ENCODE peak calls at places on chromosomes 6 and 20, in four cellular contexts. G is body of pancreas, J is right lobe of liver, D is IMR-90. K is an unnamed sample.

GRCh38 chr20:11919571-11919970 is 1.9 kb downstream of the BTBD3 start:
- DNase-seq in J (no peak), G (no peak), D (no peak), K (no peak)

GRCh38 chr6:1029196-1029595 is 282.7 kb upstream of the FOXQ1 start:
- DNase-seq in J (no peak), G (no peak), D (no peak), K (no peak)

GRCh38 chr20:34110025-34111013 is 1.7 kb downstream of the EIF2S2 start:
- DNase-seq in J (no peak), D (peak), G (no peak), K (no peak)

GRCh38 chr20:63533388-63533787 is 3.8 kb downstream of the PTK6 start:
- DNase-seq in G (no peak), D (no peak), J (peak), K (peak)

GRCh38 chr6:55969501-55969900 is 94.1 kb upstream of the BMP5 start:
- DNase-seq in J (no peak), D (no peak), G (no peak), K (no peak)

GRCh38 chr20:38609828-38610227 is 8.2 kb downstream of the ARHGAP40 start:
- DNase-seq in J (no peak), G (no peak), D (no peak), K (no peak)

GRCh38 chr6:72042088-72042487 is 155.7 kb downstream of the RIMS1 start:
- DNase-seq in D (no peak), G (no peak), J (no peak), K (no peak)

GRCh38 chr6:129701721-129702455 is 8.1 kb downstream of the ARHGAP18 start:
- DNase-seq in J (no peak), D (peak), G (no peak), K (no peak)

GRCh38 chr6:141925001-141925400 is 207.7 kb upstream of the GJE1 start:
- DNase-seq in J (no peak), G (no peak), D (peak), K (no peak)

GRCh38 chr20:43092689-43093088 is 97.0 kb downstream of the PTPRT start:
- DNase-seq in D (no peak), G (no peak), J (no peak), K (no peak)

GRCh38 chr20:46363874-46364669 is 42.3 kb downstream of the ELMO2 start:
- DNase-seq in J (peak), D (peak), G (peak), K (peak)

GRCh38 chr6:30763618-30764489 is 19.5 kb upstream of the IER3 start:
- DNase-seq in G (peak), D (peak), J (no peak), K (no peak)

GRCh38 chr20:57435498-57436222 is 44.5 kb downstream of the RBM38 start:
- DNase-seq in G (peak), J (peak), D (no peak), K (peak)

GRCh38 chr6:140636237-140636636 is 1261.8 kb upstream of the CITED2 start:
- DNase-seq in G (no peak), J (no peak), D (no peak), K (no peak)

GRCh38 chr6:105786890-105787655 is 299.1 kb upstream of the PRDM1 start:
- DNase-seq in D (no peak), J (no peak), G (no peak), K (no peak)

GRCh38 chr6:142694054-142694453 is 250.9 kb downstream of the HIVEP2 start:
- DNase-seq in J (no peak), G (no peak), D (peak), K (no peak)

GRCh38 chr6:17269840-17270239 is 11.3 kb upstream of the RBM24 start:
- DNase-seq in D (peak), J (no peak), G (no peak), K (no peak)

GRCh38 chr20:57040924-57041323 is 225.5 kb downstream of the BMP7 start:
- DNase-seq in D (peak), G (no peak), J (no peak), K (peak)

GRCh38 chr20:62704341-62704948 is 4.2 kb upstream of the NTSR1 start:
- DNase-seq in J (peak), D (peak), G (peak), K (peak)

GRCh38 chr6:149212892-149213786 is 104.4 kb upstream of the TAB2 start:
- DNase-seq in G (no peak), D (no peak), J (no peak), K (no peak)

GRCh38 chr20:57698867-57699275 is 10.9 kb downstream of the PMEPA1 start:
- DNase-seq in J (no peak), G (no peak), D (no peak), K (no peak)

GRCh38 chr6:139653136-139653535 is 278.7 kb upstream of the CITED2 start:
- DNase-seq in G (no peak), D (no peak), J (no peak), K (no peak)

GRCh38 chr6:94052754-94053153 is 633.4 kb upstream of the EPHA7 start:
- DNase-seq in G (no peak), D (no peak), J (no peak), K (no peak)

GRCh38 chr6:29087213-29087612 is at the start of gene OR2B3:
- DNase-seq in G (no peak), J (no peak), D (no peak), K (no peak)

GRCh38 chr6:165814669-165815068 is 151.6 kb upstream of the PDE10A start:
- DNase-seq in J (no peak), G (no peak), D (no peak), K (no peak)

GRCh38 chr20:63493563-63494020 is 5.3 kb downstream of the EEF1A2 start:
- DNase-seq in G (no peak), J (peak), D (no peak), K (no peak)

GRCh38 chr20:32358883-32359632 is 927 bp downstream of the ASXL1 start:
- DNase-seq in G (peak), J (peak), D (peak), K (peak)

GRCh38 chr20:32359633-32360332 is 1.7 kb downstream of the ASXL1 start:
- DNase-seq in G (no peak), J (no peak), D (peak), K (no peak)

GRCh38 chr20:32358632-32358882 is 426 bp downstream of the ASXL1 start:
- DNase-seq in D (no peak), J (no peak), G (no peak), K (no peak)

GRCh38 chr20:32356935-32357868 is 929 bp upstream of the ASXL1 start:
- DNase-seq in J (peak), D (peak), G (peak), K (peak)

DNA sequence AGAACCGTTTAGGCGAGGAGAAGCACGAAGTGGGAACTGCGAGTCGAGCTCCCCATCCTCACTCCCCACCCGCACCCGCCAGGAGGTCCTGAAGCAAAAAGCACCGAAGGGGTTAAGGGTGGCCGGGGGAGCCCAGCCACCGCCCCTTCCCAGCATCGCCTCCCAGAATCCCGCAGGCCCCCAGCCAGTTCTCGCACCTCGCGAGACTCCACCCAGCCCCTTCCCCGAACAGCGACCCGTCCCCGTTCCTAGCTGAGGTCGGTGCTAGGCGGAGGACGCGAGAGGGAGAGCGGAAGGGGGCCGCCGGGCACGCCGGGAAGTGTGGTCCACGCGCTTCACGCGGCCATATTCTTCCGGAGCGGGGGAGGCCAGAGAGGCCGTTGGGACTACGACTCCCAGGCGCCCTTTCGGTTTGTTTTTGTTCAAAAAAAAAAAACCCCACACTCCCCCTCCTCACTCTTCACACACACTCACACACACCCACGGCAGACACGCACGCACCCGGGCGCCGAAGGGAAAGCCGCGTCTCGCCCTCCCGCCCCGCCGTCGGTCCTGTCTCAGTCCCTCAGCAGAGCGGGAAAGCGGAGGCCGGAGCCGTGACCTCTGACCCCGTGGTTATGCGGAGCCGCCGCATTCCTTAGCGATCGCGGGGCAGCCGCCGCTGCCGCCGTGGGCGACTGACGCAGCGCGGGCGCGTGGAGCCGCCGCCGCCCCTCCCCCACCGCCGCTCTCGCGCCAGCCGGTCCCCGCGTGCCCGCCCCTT is at the start of gene ASXL1:
- DNase-seq in J (peak), G (peak), D (peak), K (peak)
- TF ChIP-seq POLR2A in J (peak), G (peak), D (no peak), K (no peak)

DNA sequence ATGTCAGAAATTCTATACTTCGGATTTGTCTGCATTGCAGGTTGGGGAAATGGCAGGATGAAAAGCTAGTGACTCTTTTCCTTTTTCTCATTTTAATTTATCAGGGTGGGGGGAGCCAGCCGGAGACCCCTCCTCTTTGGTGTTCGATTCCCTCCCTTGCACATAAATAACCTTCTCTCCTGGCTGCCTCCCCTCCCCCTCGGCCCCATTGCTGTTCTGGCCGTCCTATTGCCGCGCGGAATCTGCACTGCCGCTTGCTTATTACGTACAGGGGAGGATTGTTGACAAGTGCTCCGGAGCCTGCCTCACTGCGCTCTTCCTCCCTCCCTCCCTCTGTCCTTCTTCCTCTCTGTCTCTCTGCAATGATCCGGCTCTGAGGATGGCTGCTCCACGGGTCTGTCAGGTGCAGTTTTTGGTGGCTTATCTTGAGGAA is 154.7 kb downstream of the JARID2 start:
- DNase-seq in J (peak), G (peak), D (peak), K (no peak)
- H3K4me3 ChIP-seq in J (peak), G (no peak), D (no peak), K (no peak)

GRCh38 chr6:53751417-53751816 is 43.4 kb upstream of the LRRC1 start:
- DNase-seq in G (no peak), J (no peak), D (no peak), K (no peak)
- TF ChIP-seq CTCF in G (no peak), J (no peak), D (no peak), K (no peak)

DNA sequence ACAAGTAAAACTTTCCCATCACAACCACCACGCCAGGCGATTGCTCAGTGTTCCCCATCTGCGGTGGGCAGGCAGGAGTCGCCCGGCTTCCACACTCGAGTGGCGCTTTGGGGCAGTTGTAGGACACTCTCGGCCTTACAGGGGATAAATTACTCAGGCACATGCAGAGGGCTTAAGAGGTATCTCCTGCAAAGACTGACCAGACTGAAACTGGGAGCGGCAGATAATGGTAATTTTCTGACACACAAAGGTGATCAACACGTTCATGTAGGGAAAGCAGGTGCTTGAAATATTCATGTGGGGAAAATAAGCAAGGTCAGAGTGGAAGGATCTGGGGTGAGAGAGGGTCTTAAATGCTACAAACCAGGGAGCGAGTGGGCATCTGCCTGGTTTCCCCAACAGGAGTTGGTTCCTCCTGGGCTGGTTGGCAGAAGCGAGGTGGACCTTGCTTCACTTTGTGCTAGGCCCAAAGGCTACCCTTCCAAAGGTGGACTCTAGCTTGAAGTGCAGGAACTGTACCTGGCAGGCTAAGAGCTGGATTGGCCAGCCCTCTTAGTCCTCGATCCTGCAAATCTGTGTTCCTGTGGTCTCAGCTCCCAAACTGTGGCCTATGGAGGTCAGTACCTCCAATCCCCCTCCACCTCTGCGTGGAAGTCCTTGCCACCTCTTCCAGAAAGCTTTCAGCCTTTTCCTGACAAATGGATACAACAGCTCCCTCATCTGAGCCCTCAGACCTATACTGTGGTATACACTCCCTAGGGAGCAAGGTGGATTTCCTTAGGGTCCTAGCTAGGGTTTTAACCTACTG is 16.7 kb downstream of the PLAGL2 start:
- DNase-seq in J (no peak), D (no peak), G (no peak), K (no peak)
- TF ChIP-seq POLR2A in J (no peak), D (no peak), G (no peak), K (no peak)

GRCh38 chr6:34143884-34144580 is 1.9 kb downstream of the GRM4 start:
- DNase-seq in J (peak), G (no peak), D (no peak), K (no peak)
- H3K4me3 ChIP-seq in J (no peak), G (no peak), D (no peak), K (no peak)

DNA sequence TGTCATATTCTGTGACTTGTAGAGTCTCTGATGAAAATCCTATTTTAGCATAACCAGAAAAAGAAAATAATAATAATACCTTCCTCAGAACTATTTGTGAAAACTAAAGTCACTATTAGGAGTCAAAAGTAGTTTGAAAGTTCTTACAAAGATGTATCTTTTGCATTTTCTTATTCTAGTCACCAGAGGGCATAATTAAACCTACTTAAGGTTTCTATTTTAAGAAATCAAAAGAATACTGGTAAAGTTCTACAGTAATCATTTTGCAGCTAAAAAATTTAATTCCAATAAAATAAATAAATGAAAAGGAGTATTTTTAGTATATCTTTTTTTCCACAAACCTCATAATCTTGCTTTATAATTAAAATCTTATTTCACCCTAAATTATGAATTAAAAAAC is 28.0 kb upstream of the MCM9 start:
- DNase-seq in G (no peak), D (peak), J (no peak), K (no peak)
- TF ChIP-seq CTCF in G (no peak), D (peak), J (peak), K (no peak)

GRCh38 chr6:128520436-128521301 is at the start of gene PTPRK:
- DNase-seq in G (peak), D (peak), J (peak), K (peak)
- TF ChIP-seq POLR2A in G (peak), D (peak), J (peak), K (peak)

GRCh38 chr6:159170999-159171712 is 2.0 kb downstream of the FNDC1 start:
- DNase-seq in J (no peak), D (peak), G (no peak), K (no peak)

GRCh38 chr6:159168536-159169192 is 536 bp upstream of the FNDC1 start:
- DNase-seq in D (peak), G (no peak), J (peak), K (no peak)

GRCh38 chr6:159169193-159169555 is at the start of gene FNDC1:
- DNase-seq in D (no peak), G (no peak), J (no peak), K (no peak)

GRCh38 chr6:159170333-159170672 is 1.1 kb downstream of the FNDC1 start:
- DNase-seq in J (no peak), D (no peak), G (no peak), K (no peak)

GRCh38 chr6:159169557-159170332 is 545 bp downstream of the FNDC1 start:
- DNase-seq in J (no peak), G (no peak), D (peak), K (no peak)
- H3K4me3 ChIP-seq in J (peak), G (no peak), D (peak), K (peak)

GRCh38 chr20:36663026-36663425 is 17.0 kb upstream of the SLA2 start:
- DNase-seq in J (no peak), G (no peak), D (no peak), K (no peak)

GRCh38 chr20:36670665-36671357 is 24.8 kb upstream of the SLA2 start:
- DNase-seq in D (no peak), G (no peak), J (no peak), K (no peak)

DNA sequence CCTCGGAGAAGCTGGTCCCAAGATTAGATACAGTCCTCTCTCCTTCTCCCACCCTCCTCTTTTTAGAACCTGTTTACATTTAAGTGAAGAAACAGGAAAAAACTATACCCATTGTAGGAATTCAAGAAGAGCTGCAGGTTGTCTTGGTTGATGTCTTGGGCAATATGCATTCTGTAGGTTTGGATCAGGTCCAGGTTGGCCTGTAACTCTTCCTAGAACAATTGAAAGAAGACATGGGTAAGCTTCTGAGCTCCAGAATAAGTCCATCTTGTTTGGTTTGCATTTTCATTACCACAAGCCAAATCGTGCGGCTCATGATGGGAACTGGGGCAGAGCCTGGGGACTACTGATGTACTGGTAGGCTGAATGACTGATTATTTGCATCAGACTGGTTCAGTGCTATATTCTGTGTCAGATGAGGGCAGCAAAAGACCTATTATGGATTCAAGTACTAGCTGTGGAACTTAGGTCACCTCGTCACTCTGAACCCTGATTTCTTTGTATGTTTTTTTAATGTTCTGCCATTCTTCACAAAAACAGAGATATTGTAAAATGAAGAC is 20.3 kb upstream of the SLA2 start:
- DNase-seq in J (no peak), D (peak), G (no peak), K (no peak)
- TF ChIP-seq CTCF in J (no peak), D (peak), G (no peak), K (no peak)

GRCh38 chr6:79536969-79537747 is at the start of gene LCA5:
- DNase-seq in D (peak), G (peak), J (peak), K (peak)
- TF ChIP-seq POLR2A in D (peak), G (peak), J (no peak), K (no peak)